ENCODE peak calls at places on chromosomes 12 and 14, in six cellular contexts. One of them, this sample, is unnamed.

GRCh38 chr12:15208871-15209656 is 12.2 kb downstream of the RERG start:
- DNase-seq in HFF-Myc: no peak
- DNase-seq in H1: no peak
- DNase-seq in dorsolateral prefrontal cortex: no peak
- DNase-seq in choroid plexus epithelial cell: peak; percentile 79
- DNase-seq in mesothelial cell of epicardium: no peak
- DNase-seq in this sample: peak; percentile 42

GRCh38 chr14:64937821-64938193 is 4.7 kb downstream of the GPX2 start:
- DNase-seq in HFF-Myc: no peak
- DNase-seq in H1: no peak
- DNase-seq in dorsolateral prefrontal cortex: no peak
- DNase-seq in choroid plexus epithelial cell: peak; percentile 32
- DNase-seq in mesothelial cell of epicardium: no peak
- DNase-seq in this sample: peak; percentile 16

GRCh38 chr14:59098377-59098776 is 90.1 kb upstream of the DAAM1 start:
- DNase-seq in HFF-Myc: no peak
- DNase-seq in H1: no peak
- DNase-seq in dorsolateral prefrontal cortex: no peak
- DNase-seq in choroid plexus epithelial cell: peak; percentile 91
- DNase-seq in mesothelial cell of epicardium: no peak
- DNase-seq in this sample: peak; percentile 44

GRCh38 chr14:50971122-50971781 is 27.0 kb upstream of the PYGL start:
- DNase-seq in HFF-Myc: no peak
- DNase-seq in H1: no peak
- DNase-seq in dorsolateral prefrontal cortex: no peak
- DNase-seq in choroid plexus epithelial cell: no peak
- DNase-seq in mesothelial cell of epicardium: no peak
- DNase-seq in this sample: no peak

GRCh38 chr12:105393586-105393985 is 63.1 kb downstream of the C12orf75 start:
- DNase-seq in HFF-Myc: no peak
- DNase-seq in H1: no peak
- DNase-seq in dorsolateral prefrontal cortex: no peak
- DNase-seq in choroid plexus epithelial cell: peak; percentile 57
- DNase-seq in mesothelial cell of epicardium: no peak
- DNase-seq in this sample: peak; percentile 14

GRCh38 chr12:108568653-108569154 is 6.3 kb downstream of the ISCU start:
- DNase-seq in HFF-Myc: no peak
- DNase-seq in H1: no peak
- DNase-seq in dorsolateral prefrontal cortex: peak; percentile 18
- DNase-seq in choroid plexus epithelial cell: peak; percentile 25
- DNase-seq in mesothelial cell of epicardium: no peak
- DNase-seq in this sample: no peak

GRCh38 chr14:67503331-67503730 is 14.8 kb upstream of the TMEM229B start:
- DNase-seq in HFF-Myc: no peak
- DNase-seq in H1: no peak
- DNase-seq in dorsolateral prefrontal cortex: no peak
- DNase-seq in choroid plexus epithelial cell: no peak
- DNase-seq in mesothelial cell of epicardium: no peak
- DNase-seq in this sample: no peak

GRCh38 chr12:27973487-27973890 is 956 bp upstream of the PTHLH start:
- DNase-seq in HFF-Myc: no peak
- DNase-seq in H1: no peak
- DNase-seq in dorsolateral prefrontal cortex: no peak
- DNase-seq in choroid plexus epithelial cell: peak; percentile 54
- DNase-seq in mesothelial cell of epicardium: no peak
- DNase-seq in this sample: peak; percentile 38

GRCh38 chr12:121806556-121807308 is 2.9 kb downstream of the SETD1B start:
- DNase-seq in HFF-Myc: no peak
- DNase-seq in H1: no peak
- DNase-seq in dorsolateral prefrontal cortex: no peak
- DNase-seq in choroid plexus epithelial cell: peak; percentile 45
- DNase-seq in mesothelial cell of epicardium: no peak
- DNase-seq in this sample: peak; percentile 40

GRCh38 chr14:39431416-39432178 is 636 bp downstream of the FBXO33 start:
- DNase-seq in HFF-Myc: no peak
- DNase-seq in H1: no peak
- DNase-seq in dorsolateral prefrontal cortex: no peak
- DNase-seq in choroid plexus epithelial cell: peak; percentile 37
- DNase-seq in mesothelial cell of epicardium: no peak
- DNase-seq in this sample: peak; percentile 36

GRCh38 chr14:100802766-100803693 is 22.9 kb upstream of the MEG3 start:
- DNase-seq in HFF-Myc: no peak
- DNase-seq in H1: no peak
- DNase-seq in dorsolateral prefrontal cortex: no peak
- DNase-seq in choroid plexus epithelial cell: no peak
- DNase-seq in mesothelial cell of epicardium: no peak
- DNase-seq in this sample: no peak

GRCh38 chr14:95577875-95578274 is 43.0 kb downstream of the GLRX5 start:
- DNase-seq in HFF-Myc: no peak
- DNase-seq in H1: no peak
- DNase-seq in dorsolateral prefrontal cortex: no peak
- DNase-seq in choroid plexus epithelial cell: no peak
- DNase-seq in mesothelial cell of epicardium: no peak
- DNase-seq in this sample: no peak

GRCh38 chr12:57433370-57433769 is 1.2 kb upstream of the INHBC start:
- DNase-seq in HFF-Myc: no peak
- DNase-seq in H1: no peak
- DNase-seq in dorsolateral prefrontal cortex: no peak
- DNase-seq in choroid plexus epithelial cell: no peak
- DNase-seq in mesothelial cell of epicardium: no peak
- DNase-seq in this sample: no peak

GRCh38 chr14:92511472-92512247 is 1.9 kb upstream of the RIN3 start:
- DNase-seq in HFF-Myc: peak; percentile 87
- DNase-seq in H1: no peak
- DNase-seq in dorsolateral prefrontal cortex: no peak
- DNase-seq in choroid plexus epithelial cell: peak; percentile 91
- DNase-seq in mesothelial cell of epicardium: no peak
- DNase-seq in this sample: peak; percentile 87

GRCh38 chr14:23569443-23570151 is 2.0 kb upstream of the AP1G2 start:
- DNase-seq in HFF-Myc: no peak
- DNase-seq in H1: no peak
- DNase-seq in dorsolateral prefrontal cortex: peak; percentile 48
- DNase-seq in choroid plexus epithelial cell: peak; percentile 40
- DNase-seq in mesothelial cell of epicardium: no peak
- DNase-seq in this sample: peak; percentile 34

GRCh38 chr12:125376422-125376821 is 311.2 kb downstream of the AACS start:
- DNase-seq in HFF-Myc: no peak
- DNase-seq in H1: no peak
- DNase-seq in dorsolateral prefrontal cortex: no peak
- DNase-seq in choroid plexus epithelial cell: no peak
- DNase-seq in mesothelial cell of epicardium: no peak
- DNase-seq in this sample: no peak

GRCh38 chr14:103728721-103729120 is 13.1 kb downstream of the ZFYVE21 start:
- DNase-seq in HFF-Myc: no peak
- DNase-seq in H1: no peak
- DNase-seq in dorsolateral prefrontal cortex: no peak
- DNase-seq in choroid plexus epithelial cell: no peak
- DNase-seq in mesothelial cell of epicardium: no peak
- DNase-seq in this sample: no peak

GRCh38 chr12:4789776-4790175 is 69.6 kb downstream of the GALNT8 start:
- DNase-seq in HFF-Myc: no peak
- DNase-seq in H1: no peak
- DNase-seq in dorsolateral prefrontal cortex: no peak
- DNase-seq in choroid plexus epithelial cell: no peak
- DNase-seq in mesothelial cell of epicardium: no peak
- DNase-seq in this sample: no peak

GRCh38 chr12:90058721-90059120 is 350.1 kb upstream of the ATP2B1 start:
- DNase-seq in HFF-Myc: peak; percentile 54
- DNase-seq in H1: no peak
- DNase-seq in dorsolateral prefrontal cortex: no peak
- DNase-seq in choroid plexus epithelial cell: peak; percentile 91
- DNase-seq in mesothelial cell of epicardium: no peak
- DNase-seq in this sample: peak; percentile 30

GRCh38 chr12:6938353-6939186 is 5.0 kb upstream of the RNU7-1 start:
- DNase-seq in HFF-Myc: no peak
- DNase-seq in H1: no peak
- DNase-seq in dorsolateral prefrontal cortex: no peak
- DNase-seq in choroid plexus epithelial cell: no peak
- DNase-seq in mesothelial cell of epicardium: no peak
- DNase-seq in this sample: no peak
- TF ChIP-seq CTCF in HFF-Myc: no peak
- TF ChIP-seq CTCF in H1: no peak
- TF ChIP-seq CTCF in dorsolateral prefrontal cortex: peak; percentile 5
- TF ChIP-seq CTCF in choroid plexus epithelial cell: no peak
- TF ChIP-seq CTCF in mesothelial cell of epicardium: peak; percentile 46
- TF ChIP-seq CTCF in this sample: no peak

GRCh38 chr14:52711666-52712065 is 4.7 kb downstream of the PSMC6 start:
- DNase-seq in HFF-Myc: no peak
- DNase-seq in H1: no peak
- DNase-seq in dorsolateral prefrontal cortex: no peak
- DNase-seq in choroid plexus epithelial cell: peak; percentile 35
- DNase-seq in mesothelial cell of epicardium: no peak
- DNase-seq in this sample: no peak
- TF ChIP-seq CTCF in HFF-Myc: no peak
- TF ChIP-seq CTCF in H1: no peak
- TF ChIP-seq CTCF in dorsolateral prefrontal cortex: no peak
- TF ChIP-seq CTCF in choroid plexus epithelial cell: no peak
- TF ChIP-seq CTCF in mesothelial cell of epicardium: no peak
- TF ChIP-seq CTCF in this sample: no peak

GRCh38 chr14:68939424-68939892 is 39.6 kb downstream of the ACTN1 start:
- DNase-seq in HFF-Myc: no peak
- DNase-seq in H1: no peak
- DNase-seq in dorsolateral prefrontal cortex: no peak
- DNase-seq in choroid plexus epithelial cell: no peak
- DNase-seq in mesothelial cell of epicardium: no peak
- DNase-seq in this sample: no peak

GRCh38 chr14:68938515-68939423 is 40.3 kb downstream of the ACTN1 start:
- DNase-seq in HFF-Myc: no peak
- DNase-seq in H1: no peak
- DNase-seq in dorsolateral prefrontal cortex: no peak
- DNase-seq in choroid plexus epithelial cell: peak; percentile 59
- DNase-seq in mesothelial cell of epicardium: no peak
- DNase-seq in this sample: no peak

GRCh38 chr14:68936980-68937379 is 42.1 kb downstream of the ACTN1 start:
- DNase-seq in HFF-Myc: no peak
- DNase-seq in H1: no peak
- DNase-seq in dorsolateral prefrontal cortex: no peak
- DNase-seq in choroid plexus epithelial cell: no peak
- DNase-seq in mesothelial cell of epicardium: no peak
- DNase-seq in this sample: no peak

GRCh38 chr14:68936476-68936875 is 42.6 kb downstream of the ACTN1 start:
- DNase-seq in HFF-Myc: no peak
- DNase-seq in H1: no peak
- DNase-seq in dorsolateral prefrontal cortex: no peak
- DNase-seq in choroid plexus epithelial cell: no peak
- DNase-seq in mesothelial cell of epicardium: no peak
- DNase-seq in this sample: no peak

DNA sequence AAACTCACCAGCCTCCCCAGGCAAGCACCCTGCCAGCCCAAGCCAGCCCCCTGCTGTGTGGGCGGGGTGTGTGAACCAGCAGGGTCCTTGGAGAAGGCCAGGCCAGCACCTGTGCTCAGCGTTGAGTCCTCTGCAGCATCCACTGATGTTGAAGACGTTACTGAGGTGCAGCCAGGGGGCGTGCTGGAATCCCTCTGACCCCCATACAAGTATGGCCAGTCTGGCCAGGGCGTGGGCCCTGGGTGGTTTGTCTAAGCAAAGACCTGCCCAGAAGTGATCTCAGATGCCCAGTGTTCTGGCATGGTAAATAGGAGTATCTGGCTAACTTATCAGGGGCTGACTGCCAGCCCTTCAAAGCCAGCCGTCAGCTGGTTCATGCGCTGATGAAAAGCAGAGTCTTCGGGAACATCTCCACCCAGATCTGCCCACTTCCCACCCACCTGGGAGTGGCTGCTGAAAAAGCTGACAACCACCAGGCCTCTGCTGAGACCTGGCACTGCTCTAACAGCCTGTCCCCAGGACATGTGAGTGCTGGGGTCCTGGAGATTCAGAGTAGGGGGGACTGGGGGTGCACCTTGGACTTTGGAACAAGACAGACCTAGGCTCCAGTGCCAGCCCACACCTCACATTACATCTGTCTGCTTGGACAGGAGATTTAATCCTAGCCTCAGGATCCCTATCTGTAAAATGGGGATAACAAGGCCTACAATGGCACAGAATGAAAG is 41.1 kb downstream of the ACTN1 start:
- DNase-seq in HFF-Myc: no peak
- DNase-seq in H1: no peak
- DNase-seq in dorsolateral prefrontal cortex: no peak
- DNase-seq in choroid plexus epithelial cell: no peak
- DNase-seq in mesothelial cell of epicardium: no peak
- DNase-seq in this sample: no peak
- TF ChIP-seq CTCF in HFF-Myc: no peak
- TF ChIP-seq CTCF in H1: peak; percentile 70
- TF ChIP-seq CTCF in dorsolateral prefrontal cortex: peak; percentile 21
- TF ChIP-seq CTCF in choroid plexus epithelial cell: peak; percentile 49
- TF ChIP-seq CTCF in mesothelial cell of epicardium: no peak
- TF ChIP-seq CTCF in this sample: peak; percentile 30

GRCh38 chr12:69583203-69583602 is 2.1 kb upstream of the CCT2 start:
- DNase-seq in HFF-Myc: no peak
- DNase-seq in H1: peak; percentile 10
- DNase-seq in dorsolateral prefrontal cortex: no peak
- DNase-seq in choroid plexus epithelial cell: no peak
- DNase-seq in mesothelial cell of epicardium: no peak
- DNase-seq in this sample: peak; percentile 16
- TF ChIP-seq CTCF in HFF-Myc: peak; percentile 13
- TF ChIP-seq CTCF in H1: peak; percentile 47
- TF ChIP-seq CTCF in dorsolateral prefrontal cortex: no peak
- TF ChIP-seq CTCF in choroid plexus epithelial cell: peak; percentile 32
- TF ChIP-seq CTCF in mesothelial cell of epicardium: no peak
- TF ChIP-seq CTCF in this sample: no peak

GRCh38 chr14:56471056-56471455 is 108.5 kb upstream of the TMEM260 start:
- DNase-seq in HFF-Myc: no peak
- DNase-seq in H1: no peak
- DNase-seq in dorsolateral prefrontal cortex: no peak
- DNase-seq in choroid plexus epithelial cell: no peak
- DNase-seq in mesothelial cell of epicardium: no peak
- DNase-seq in this sample: no peak

DNA sequence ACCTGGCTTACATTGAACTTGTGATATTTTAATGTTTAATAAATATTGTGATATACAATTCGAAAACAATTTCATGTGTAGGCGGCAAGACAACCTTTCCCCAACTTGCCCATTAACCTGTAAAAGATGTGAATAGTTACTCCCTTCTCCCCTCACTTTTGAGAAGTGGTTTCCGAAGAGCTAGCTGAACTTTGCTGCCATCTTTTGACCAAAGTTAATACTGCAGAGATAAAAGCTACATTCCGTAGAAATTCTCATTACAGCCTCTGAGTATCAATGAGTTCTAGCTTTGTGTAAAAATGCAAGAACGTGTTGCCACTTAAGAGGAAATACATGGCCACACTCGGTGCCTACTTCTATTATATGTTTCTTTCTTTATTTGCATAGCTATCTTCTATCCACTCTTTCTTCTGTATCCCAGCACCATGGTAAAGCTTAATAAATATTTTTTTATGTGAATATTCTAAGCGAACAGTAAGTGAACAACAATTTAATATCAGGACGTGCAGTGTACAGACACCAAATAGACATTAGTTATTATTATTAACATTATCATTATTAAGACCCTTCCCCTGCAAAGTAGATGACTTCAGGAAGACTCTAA is 105.1 kb upstream of the TMEM260 start:
- DNase-seq in HFF-Myc: peak; percentile 17
- DNase-seq in H1: no peak
- DNase-seq in dorsolateral prefrontal cortex: no peak
- DNase-seq in choroid plexus epithelial cell: peak; percentile 63
- DNase-seq in mesothelial cell of epicardium: no peak
- DNase-seq in this sample: peak; percentile 56
- TF ChIP-seq CTCF in HFF-Myc: peak; percentile 64
- TF ChIP-seq CTCF in H1: no peak
- TF ChIP-seq CTCF in dorsolateral prefrontal cortex: peak; percentile 77
- TF ChIP-seq CTCF in choroid plexus epithelial cell: peak; percentile 82
- TF ChIP-seq CTCF in mesothelial cell of epicardium: peak; percentile 66
- TF ChIP-seq CTCF in this sample: peak; percentile 82